ENCODE peak calls at places on chromosomes 1 and 21, in seven cellular contexts. B, H, T, F, G, I and Q are unnamed samples.

GRCh38 chr21:28239345-28239744 is 753.3 kb downstream of the LTN1 start:
- DNase-seq in B (no peak), H (peak), T (no peak), F (no peak), G (no peak), I (no peak), Q (no peak)

GRCh38 chr1:36268981-36269380 is 37.2 kb upstream of the SH3D21 start:
- DNase-seq in B (no peak), H (no peak), T (no peak), F (no peak), G (no peak), I (no peak), Q (no peak)

GRCh38 chr1:99198377-99198776 is 65.9 kb upstream of the PLPPR4 start:
- DNase-seq in B (no peak), H (no peak), T (no peak), F (no peak), G (no peak), I (no peak), Q (no peak)

GRCh38 chr1:206102292-206102936 is 14.8 kb downstream of the AVPR1B start:
- DNase-seq in B (no peak), H (no peak), T (no peak), F (no peak), G (no peak), I (no peak), Q (no peak)

GRCh38 chr1:162578071-162578705 is 16.7 kb downstream of the UAP1 start:
- DNase-seq in B (no peak), H (no peak), T (no peak), F (no peak), G (no peak), I (no peak), Q (no peak)

GRCh38 chr21:45056917-45057560 is 17.3 kb upstream of the ADARB1 start:
- DNase-seq in B (no peak), H (no peak), T (no peak), F (no peak), G (no peak), I (no peak), Q (no peak)

GRCh38 chr21:44374601-44375280 is 21.3 kb downstream of the TRPM2 start:
- DNase-seq in B (no peak), H (no peak), T (no peak), F (no peak), G (no peak), I (no peak), Q (no peak)

GRCh38 chr21:44334637-44335030 is 4.6 kb downstream of the CFAP410 start:
- DNase-seq in B (no peak), H (no peak), T (no peak), F (no peak), G (no peak), I (no peak), Q (no peak)

DNA sequence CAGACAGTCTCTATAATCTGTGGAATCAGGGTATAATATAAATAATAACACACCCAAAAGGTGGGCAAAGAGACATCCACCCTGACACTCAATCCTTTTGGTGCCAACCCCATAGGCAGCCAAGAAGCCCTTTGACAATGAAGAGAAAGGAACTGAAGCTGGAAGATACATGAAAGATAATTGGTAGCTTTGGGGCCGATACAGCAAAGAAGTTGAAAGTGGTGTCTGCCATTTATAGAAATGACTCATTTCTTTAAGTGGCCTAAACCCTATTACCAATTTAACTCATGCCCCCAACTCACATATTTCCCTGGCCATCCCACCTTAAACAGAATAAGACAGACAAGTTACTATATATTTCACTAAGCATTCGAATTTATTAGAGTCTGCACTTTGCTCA is 167.0 kb downstream of the ZC3H11B start:
- DNase-seq in B (no peak), H (no peak), T (no peak), F (no peak), G (no peak), I (no peak), Q (no peak)
- H3K23ac ChIP-seq in B (no peak), H (no peak), T (no peak), F (no peak), G (no peak), I (no peak), Q (no peak)

GRCh38 chr1:18580087-18580486 is 50.6 kb upstream of the PAX7 start:
- DNase-seq in B (no peak), H (no peak), T (no peak), F (no peak), G (no peak), I (no peak), Q (no peak)
- H3K23ac ChIP-seq in B (no peak), H (no peak), T (no peak), F (no peak), G (no peak), I (no peak), Q (no peak)

GRCh38 chr1:16129316-16129715 is 26.6 kb downstream of the EPHA2 start:
- DNase-seq in B (no peak), H (no peak), T (no peak), F (no peak), G (no peak), I (no peak), Q (no peak)
- H3K23ac ChIP-seq in B (no peak), H (no peak), T (no peak), F (no peak), G (no peak), I (no peak), Q (no peak)

DNA sequence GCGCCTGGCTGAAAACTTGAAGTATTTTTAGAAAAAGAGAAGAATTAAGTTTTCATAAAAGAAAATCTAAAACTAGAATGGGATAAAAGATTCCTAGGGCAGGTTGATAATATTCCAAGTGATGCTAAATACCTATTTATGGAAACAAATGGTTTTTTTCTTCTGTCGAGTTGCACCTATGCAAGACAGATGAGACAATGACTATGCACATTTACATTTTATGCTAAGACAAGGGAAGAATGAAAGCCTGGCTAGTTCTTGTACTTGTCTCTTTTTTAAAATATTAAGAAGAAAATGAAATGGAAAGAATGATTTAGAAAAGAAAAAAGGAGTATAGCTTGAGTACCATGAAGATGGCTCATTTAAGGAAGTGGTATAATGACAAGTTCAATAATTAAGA is 24.4 kb upstream of the USP24 start:
- DNase-seq in B (no peak), H (no peak), T (no peak), F (no peak), G (no peak), I (no peak), Q (no peak)
- H3K23ac ChIP-seq in B (no peak), H (no peak), T (no peak), F (no peak), G (no peak), I (no peak), Q (no peak)

GRCh38 chr1:95284420-95284819 is 50.4 kb downstream of the RWDD3 start:
- DNase-seq in B (no peak), H (no peak), T (no peak), F (no peak), G (no peak), I (no peak), Q (no peak)

GRCh38 chr1:95278173-95278988 is 44.4 kb downstream of the RWDD3 start:
- DNase-seq in B (no peak), H (no peak), T (no peak), F (no peak), G (no peak), I (no peak), Q (no peak)

GRCh38 chr1:95286479-95286878 is 52.5 kb downstream of the RWDD3 start:
- DNase-seq in B (no peak), H (no peak), T (no peak), F (no peak), G (no peak), I (no peak), Q (no peak)

GRCh38 chr1:95282496-95282850 is 48.5 kb downstream of the RWDD3 start:
- DNase-seq in B (no peak), H (no peak), T (no peak), F (no peak), G (no peak), I (no peak), Q (no peak)

DNA sequence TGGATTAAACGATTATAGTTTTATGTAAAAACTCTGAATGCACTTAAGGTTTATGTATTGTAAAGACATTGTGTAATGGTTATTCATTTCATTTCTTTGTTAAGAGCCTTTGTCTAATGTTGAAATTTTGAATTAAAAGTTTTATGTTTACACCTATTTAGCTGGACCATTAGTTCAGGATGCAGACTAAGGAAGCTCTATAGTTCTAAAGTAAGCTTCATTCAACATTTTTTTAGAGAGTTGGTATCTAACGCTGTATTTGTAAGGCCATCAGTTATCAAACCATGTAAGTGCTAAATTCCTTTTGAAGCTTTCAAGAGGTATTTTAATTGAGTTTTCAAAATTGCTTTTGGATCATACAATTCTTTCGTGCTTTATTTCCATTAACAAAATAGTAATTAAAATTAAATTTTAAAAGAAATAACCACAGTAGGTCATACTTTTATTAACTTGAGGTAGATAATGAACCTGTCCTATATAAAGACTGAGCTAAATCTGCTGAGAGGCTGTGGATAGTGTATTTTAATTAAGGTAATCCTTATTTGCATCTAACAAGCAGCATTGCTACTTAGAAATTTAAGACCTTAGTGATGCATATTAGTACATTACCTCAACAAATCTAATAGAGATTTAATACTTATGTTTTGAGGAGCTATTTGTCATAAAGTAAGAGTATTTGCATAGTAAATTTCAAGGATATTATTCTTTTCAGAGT is 47.9 kb downstream of the RWDD3 start:
- DNase-seq in B (no peak), H (no peak), T (no peak), F (no peak), G (no peak), I (no peak), Q (no peak)
- H3K23ac ChIP-seq in B (no peak), H (no peak), T (no peak), F (no peak), G (no peak), I (no peak), Q (no peak)

GRCh38 chr1:182085726-182086125 is 24.2 kb upstream of the ZNF648 start:
- DNase-seq in B (no peak), H (no peak), T (no peak), F (no peak), G (no peak), I (no peak), Q (no peak)
- H3K23ac ChIP-seq in B (no peak), H (no peak), T (no peak), F (no peak), G (no peak), I (no peak), Q (peak)

GRCh38 chr1:68057050-68057449 is 6.6 kb upstream of the DIRAS3 start:
- DNase-seq in B (peak), H (no peak), T (no peak), F (no peak), G (no peak), I (no peak), Q (no peak)

GRCh38 chr1:68057564-68057963 is 7.1 kb upstream of the DIRAS3 start:
- DNase-seq in B (no peak), H (no peak), T (peak), F (peak), G (no peak), I (no peak), Q (no peak)
- H3K23ac ChIP-seq in B (no peak), H (no peak), T (no peak), F (no peak), G (no peak), I (no peak), Q (no peak)